ENCODE peak calls at places on chromosomes 5 and 9, in eight cellular contexts. Y is keratinocyte, X is adrenal gland, W is left lung, A is ovary, J is coronary artery, G is brain microvascular endothelial cell, S is GM23338. K is an unnamed sample.

GRCh38 chr9:135610290-135611141 is 28.8 kb downstream of the GLT6D1 start:
- DNase-seq in A (no peak), J (no peak), G (no peak), X (no peak), S (no peak), Y (no peak), W (no peak), K (no peak)

GRCh38 chr5:76790632-76791290 is 28.1 kb upstream of the F2RL1 start:
- DNase-seq in W (no peak), X (peak), G (peak), S (no peak), A (peak), J (no peak), Y (peak), K (peak)

GRCh38 chr9:134490446-134490845 is 151.2 kb upstream of the COL5A1 start:
- DNase-seq in G (no peak), Y (no peak), X (no peak), J (no peak), A (no peak), S (no peak), W (peak), K (no peak)

GRCh38 chr5:56316302-56316994 is 83.3 kb upstream of the ANKRD55 start:
- DNase-seq in X (no peak), A (no peak), W (no peak), G (no peak), J (no peak), S (no peak), Y (no peak), K (no peak)

GRCh38 chr5:141186897-141187512 is at the start of gene PCDHB9:
- DNase-seq in W (no peak), G (no peak), S (peak), Y (no peak), A (no peak), J (no peak), X (no peak), K (peak)

GRCh38 chr5:157607371-157608161 is 32.0 kb upstream of the ADAM19 start:
- DNase-seq in Y (peak), A (no peak), J (no peak), S (no peak), W (no peak), X (no peak), G (peak), K (peak)

GRCh38 chr9:127175319-127175715 is 52.9 kb upstream of the ANGPTL2 start:
- DNase-seq in X (no peak), S (no peak), J (peak), Y (no peak), A (no peak), G (no peak), W (no peak), K (no peak)

GRCh38 chr5:38316544-38317224 is 58.3 kb downstream of the EGFLAM start:
- DNase-seq in G (no peak), Y (no peak), W (no peak), X (peak), S (no peak), A (peak), J (no peak), K (no peak)

GRCh38 chr9:16191691-16192402 is 639.0 kb downstream of the CCDC171 start:
- DNase-seq in S (peak), W (peak), G (peak), J (peak), Y (no peak), X (peak), A (peak), K (peak)

GRCh38 chr5:163463063-163463435 is 2.6 kb downstream of the HMMR start:
- DNase-seq in S (no peak), X (no peak), G (no peak), W (no peak), J (no peak), Y (no peak), A (no peak), K (no peak)

GRCh38 chr9:127333326-127334064 is 63.5 kb upstream of the SLC2A8 start:
- DNase-seq in G (no peak), W (no peak), S (no peak), Y (no peak), J (no peak), A (peak), X (no peak), K (peak)

GRCh38 chr9:15469406-15469805 is 41.4 kb downstream of the PSIP1 start:
- DNase-seq in A (no peak), X (no peak), S (no peak), J (no peak), W (no peak), G (peak), Y (no peak), K (no peak)

GRCh38 chr9:88721528-88722279 is 186.7 kb downstream of the NXNL2 start:
- DNase-seq in A (no peak), J (no peak), W (no peak), S (no peak), X (no peak), Y (no peak), G (no peak), K (no peak)

GRCh38 chr5:77984587-77984986 is 208.4 kb upstream of the TBCA start:
- DNase-seq in Y (no peak), S (peak), X (no peak), W (no peak), A (no peak), G (no peak), J (no peak), K (no peak)

GRCh38 chr5:169873642-169874041 is 106.7 kb downstream of the INSYN2B start:
- DNase-seq in S (no peak), G (peak), J (no peak), Y (no peak), X (peak), W (no peak), A (peak), K (peak)

GRCh38 chr9:117546894-117547293 is 132.0 kb upstream of the ASTN2 start:
- DNase-seq in J (no peak), G (no peak), X (no peak), W (no peak), Y (no peak), A (no peak), S (peak), K (no peak)

GRCh38 chr9:72856985-72857631 is 95.7 kb downstream of the ALDH1A1 start:
- DNase-seq in W (no peak), Y (peak), J (no peak), S (peak), X (no peak), A (peak), G (peak), K (peak)

GRCh38 chr5:54825005-54825404 is 160.4 kb downstream of the ESM1 start:
- DNase-seq in Y (no peak), S (no peak), W (no peak), A (no peak), J (no peak), X (no peak), G (no peak), K (peak)

GRCh38 chr5:64789457-64789856 is 20.7 kb downstream of the CWC27 start:
- DNase-seq in W (no peak), Y (no peak), S (no peak), G (no peak), A (no peak), X (no peak), J (no peak), K (peak)

GRCh38 chr5:122183098-122183794 is 53.9 kb downstream of the ZNF474 start:
- DNase-seq in S (no peak), Y (no peak), A (peak), G (peak), W (peak), J (peak), X (peak), K (no peak)

GRCh38 chr5:168047669-168048111 is 243.8 kb upstream of the WWC1 start:
- DNase-seq in W (no peak), X (no peak), J (no peak), G (no peak), A (no peak), Y (no peak), S (peak), K (peak)
- TF ChIP-seq CTCF in W (no peak), X (no peak), J (no peak), G (no peak), A (no peak), Y (no peak), S (no peak), K (no peak)

DNA sequence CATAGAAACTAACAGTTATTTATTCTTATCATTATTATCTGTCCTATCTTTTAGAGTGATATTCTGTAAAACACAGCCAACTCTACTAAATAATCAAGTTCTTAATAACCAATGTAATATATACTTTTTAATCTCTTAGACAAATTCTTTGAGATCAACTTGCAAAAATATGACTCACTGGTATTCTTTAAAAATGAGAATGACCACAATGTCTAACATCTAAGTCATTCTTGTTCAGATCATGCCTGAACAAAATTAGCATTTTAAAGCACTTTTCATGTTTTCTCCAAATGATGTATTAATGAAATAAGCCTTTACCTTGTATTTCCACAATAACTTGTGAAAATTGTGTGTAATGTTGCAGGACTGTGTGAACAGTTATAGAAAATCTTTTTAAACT is 356.9 kb upstream of the RGMB start:
- DNase-seq in S (no peak), W (no peak), G (no peak), X (no peak), Y (peak), J (no peak), A (no peak), K (peak)
- H3K27ac ChIP-seq in S (no peak), W (no peak), G (peak), X (no peak), Y (peak), J (no peak), A (no peak), K (no peak)

GRCh38 chr5:17343675-17344074 is 126.2 kb downstream of the BASP1 start:
- DNase-seq in J (no peak), W (no peak), A (no peak), S (no peak), G (peak), X (no peak), Y (no peak), K (no peak)
- H3K4me3 ChIP-seq in J (no peak), W (no peak), A (no peak), S (no peak), G (no peak), X (no peak), Y (no peak), K (no peak)

DNA sequence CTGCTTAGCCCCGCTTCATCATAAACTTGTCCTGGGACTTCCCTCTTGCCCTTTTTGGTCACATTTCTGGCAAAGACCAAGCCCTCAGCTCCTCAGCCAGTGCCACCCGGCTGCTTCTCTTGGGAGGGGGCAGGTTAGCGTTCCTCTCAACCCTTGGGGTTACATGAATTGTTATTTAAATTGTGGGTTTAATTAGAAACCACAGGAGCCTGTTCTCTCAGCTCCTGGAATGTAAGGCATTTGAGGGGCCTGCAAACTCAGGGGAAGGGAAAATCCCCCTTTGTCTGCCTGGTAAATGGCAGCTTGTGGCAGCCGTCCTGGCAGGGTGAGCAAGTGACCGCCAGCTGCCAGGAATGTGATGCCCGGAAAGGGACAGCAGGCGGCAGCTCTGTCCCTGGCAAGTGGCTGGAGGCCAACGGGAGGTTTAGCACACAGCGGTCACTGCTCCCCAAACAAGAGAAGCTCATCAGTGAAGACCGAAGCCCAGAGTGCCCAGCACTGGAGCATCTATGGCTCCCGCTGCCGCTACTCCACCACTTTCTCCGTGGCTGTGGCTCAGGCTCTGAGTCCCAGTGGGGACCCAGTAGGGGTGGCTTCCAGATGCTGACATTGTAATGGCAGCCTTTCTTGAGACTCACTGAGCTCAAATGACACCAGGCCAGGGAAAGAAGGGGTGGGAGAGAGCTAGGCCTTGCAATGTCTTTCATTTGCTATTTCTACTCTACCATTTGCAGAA is 51.7 kb downstream of the SHB start:
- DNase-seq in A (no peak), Y (no peak), J (peak), S (peak), G (peak), X (no peak), W (no peak), K (peak)
- TF ChIP-seq CTCF in A (no peak), Y (no peak), J (no peak), S (peak), G (peak), X (peak), W (peak), K (no peak)

DNA sequence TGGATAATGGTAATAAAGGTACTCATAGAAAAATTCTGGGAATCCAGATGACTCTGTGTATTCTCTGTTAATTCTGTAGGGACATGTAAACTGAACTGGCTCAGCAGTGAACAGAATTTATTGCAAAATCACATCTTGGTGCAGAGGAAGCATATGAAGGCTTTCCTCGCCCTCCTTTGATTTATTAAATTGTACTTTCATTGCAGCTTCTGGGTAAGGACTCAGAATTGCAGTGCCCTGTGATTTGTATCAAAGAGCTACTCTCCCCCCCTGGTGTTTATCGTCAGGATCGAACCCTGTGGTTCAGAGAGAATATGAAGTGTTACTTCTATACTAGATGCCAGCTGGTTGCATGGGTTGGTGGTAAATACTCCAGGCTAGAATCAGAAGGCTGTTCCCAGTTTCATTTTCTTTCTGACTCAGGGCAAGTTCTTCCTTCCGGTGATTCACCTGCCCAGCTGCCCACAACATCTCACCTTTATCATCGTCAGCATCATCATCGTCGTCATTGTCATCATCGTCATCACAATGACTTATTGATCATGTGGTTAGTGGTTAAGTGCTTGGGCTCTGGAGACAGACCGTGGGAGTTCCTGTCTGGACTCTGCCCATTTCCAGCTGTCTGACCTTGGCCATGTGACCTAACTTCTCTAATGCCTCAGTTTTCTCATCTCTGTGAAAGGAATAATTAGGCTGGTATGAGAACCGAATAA is 238.8 kb downstream of the ARHGAP26 start:
- DNase-seq in J (no peak), S (no peak), Y (peak), W (no peak), X (no peak), G (peak), A (no peak), K (peak)
- H3K27ac ChIP-seq in J (no peak), S (no peak), Y (peak), W (peak), X (no peak), G (peak), A (no peak), K (no peak)

DNA sequence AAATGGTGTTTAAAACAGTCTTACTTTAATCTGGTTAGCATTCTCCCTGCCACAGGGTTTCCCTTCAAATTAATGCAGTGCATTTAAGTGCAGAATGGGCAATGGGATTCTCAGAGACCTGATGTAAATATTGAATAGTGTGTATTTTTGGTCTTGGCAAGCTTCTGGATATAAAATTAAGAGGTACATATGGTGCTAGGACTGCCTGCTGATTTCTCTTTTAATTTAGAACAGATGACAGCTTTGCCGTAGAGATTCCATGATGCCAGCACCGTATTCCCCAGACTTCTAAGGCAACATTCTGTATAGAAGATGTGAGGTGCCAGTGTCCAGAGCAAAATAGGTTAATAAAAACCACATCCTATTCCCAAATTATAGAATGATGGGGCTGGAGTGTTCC is 1.9 kb downstream of the MTAP start:
- DNase-seq in Y (no peak), A (no peak), G (no peak), S (no peak), W (no peak), X (no peak), J (no peak), K (no peak)
- H3K4me3 ChIP-seq in Y (peak), A (peak), G (peak), S (peak), W (no peak), X (no peak), J (peak), K (no peak)

K was measured in cardiac muscle cell.